ENCODE peak calls at places on chromosome X, in six cellular contexts. T is GM13977, B is cardiac fibroblast, W is breast epithelium, A is body of pancreas, D is fibroblast of pulmonary artery. I is an unnamed sample.

GRCh38 chrX:14946721-14947120 is 73.5 kb downstream of the MOSPD2 start:
- DNase-seq in T (no peak), B (no peak), W (no peak), A (no peak), D (no peak), I (no peak)

GRCh38 chrX:133493366-133493765 is 78.1 kb upstream of the GPC4 start:
- DNase-seq in T (no peak), B (no peak), W (no peak), A (no peak), D (no peak), I (no peak)

GRCh38 chrX:1472975-1473374 is 20.3 kb upstream of the ASMTL start:
- DNase-seq in T (no peak), B (no peak), W (no peak), A (no peak), D (no peak), I (no peak)

GRCh38 chrX:154526901-154527675 is 11.1 kb upstream of the FAM3A start:
- DNase-seq in T (peak), B (peak), W (peak), A (peak), D (peak), I (peak)

GRCh38 chrX:17617794-17618193 is 119.5 kb upstream of the SCML1 start:
- DNase-seq in T (no peak), B (no peak), W (no peak), A (no peak), D (no peak), I (peak)

GRCh38 chrX:25015486-25016360 is at the start of gene ARX:
- DNase-seq in T (peak), B (peak), W (no peak), A (peak), D (peak), I (peak)

GRCh38 chrX:151896734-151897474 is 15.8 kb upstream of the MAGEA4 start:
- DNase-seq in T (no peak), B (peak), W (no peak), A (no peak), D (peak), I (peak)

GRCh38 chrX:71198066-71198465 is 25.0 kb upstream of the GJB1 start:
- DNase-seq in T (peak), B (no peak), W (no peak), A (no peak), D (no peak), I (no peak)

GRCh38 chrX:17412692-17413091 is 37.7 kb downstream of the NHS start:
- DNase-seq in T (no peak), B (peak), W (no peak), A (no peak), D (peak), I (peak)

GRCh38 chrX:19625612-19626011 is 110.3 kb upstream of the MAP3K15 start:
- DNase-seq in T (no peak), B (no peak), W (no peak), A (no peak), D (no peak), I (peak)

GRCh38 chrX:10360121-10360520 is 203.3 kb downstream of the CLCN4 start:
- DNase-seq in T (no peak), B (peak), W (no peak), A (no peak), D (no peak), I (peak)

GRCh38 chrX:93422693-93423092 is 250.7 kb downstream of the NAP1L3 start:
- DNase-seq in T (peak), B (peak), W (no peak), A (peak), D (peak), I (no peak)

GRCh38 chrX:107716045-107716684 is 59.4 kb downstream of the TSC22D3 start:
- DNase-seq in T (peak), B (peak), W (no peak), A (no peak), D (peak), I (peak)

GRCh38 chrX:83510466-83511181 is 2.5 kb downstream of the POU3F4 start:
- DNase-seq in T (no peak), B (no peak), W (no peak), A (no peak), D (no peak), I (no peak)

GRCh38 chrX:24146283-24146865 is 3.2 kb upstream of the ZFX start:
- DNase-seq in T (peak), B (no peak), W (no peak), A (no peak), D (no peak), I (no peak)

GRCh38 chrX:132568291-132568690 is 79.5 kb upstream of the MBNL3 start:
- DNase-seq in T (no peak), B (no peak), W (no peak), A (no peak), D (no peak), I (no peak)

GRCh38 chrX:42944381-42944998 is 166.5 kb upstream of the PPP1R2C start:
- DNase-seq in T (no peak), B (no peak), W (no peak), A (no peak), D (no peak), I (no peak)
- TF ChIP-seq CTCF in T (no peak), B (no peak), W (no peak), A (no peak), D (no peak), I (no peak)

DNA sequence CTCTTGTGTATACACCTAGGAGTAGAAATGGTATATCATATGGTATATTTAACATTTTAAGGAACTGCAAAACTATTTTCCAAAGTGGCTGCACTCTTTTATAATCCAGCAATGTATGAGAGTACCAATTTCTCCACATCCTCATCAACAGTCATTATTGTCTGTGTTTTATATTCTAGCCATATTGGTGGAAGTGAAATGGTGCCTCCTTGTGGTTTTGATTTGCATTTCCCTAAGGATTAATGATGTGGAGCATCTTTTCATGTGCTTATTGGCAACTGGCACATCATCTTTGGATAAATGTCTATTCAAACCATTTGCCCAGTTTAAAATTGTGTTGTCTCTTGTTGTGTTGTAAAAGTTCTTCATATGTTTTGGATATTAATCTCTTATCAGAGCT is 9.6 kb downstream of the BMP15 start:
- DNase-seq in T (no peak), B (peak), W (no peak), A (no peak), D (peak), I (peak)
- TF ChIP-seq CTCF in T (no peak), B (peak), W (no peak), A (no peak), D (peak), I (peak)

GRCh38 chrX:7074135-7074907 is 73.2 kb upstream of the STS start:
- DNase-seq in T (no peak), B (no peak), W (no peak), A (peak), D (no peak), I (no peak)
- TF ChIP-seq CTCF in T (no peak), B (no peak), W (no peak), A (no peak), D (no peak), I (no peak)

GRCh38 chrX:47500541-47500940 is 17.5 kb upstream of the ZNF41 start:
- DNase-seq in T (no peak), B (no peak), W (no peak), A (no peak), D (no peak), I (no peak)

GRCh38 chrX:47501226-47502071 is 18.4 kb upstream of the ZNF41 start:
- DNase-seq in T (no peak), B (peak), W (no peak), A (no peak), D (peak), I (peak)

GRCh38 chrX:47498411-47498810 is 15.4 kb upstream of the ZNF41 start:
- DNase-seq in T (no peak), B (no peak), W (no peak), A (no peak), D (no peak), I (no peak)

GRCh38 chrX:47499291-47499690 is 16.3 kb upstream of the ZNF41 start:
- DNase-seq in T (no peak), B (no peak), W (no peak), A (no peak), D (no peak), I (no peak)

GRCh38 chrX:47497274-47497673 is 14.3 kb upstream of the ZNF41 start:
- DNase-seq in T (no peak), B (peak), W (no peak), A (no peak), D (peak), I (no peak)
- TF ChIP-seq CTCF in T (peak), B (peak), W (no peak), A (no peak), D (peak), I (peak)

GRCh38 chrX:144335402-144335801 is 451.5 kb downstream of the UBE2NL start:
- DNase-seq in T (no peak), B (no peak), W (no peak), A (no peak), D (no peak), I (no peak)

GRCh38 chrX:144333429-144333828 is 449.6 kb downstream of the UBE2NL start:
- DNase-seq in T (no peak), B (no peak), W (no peak), A (no peak), D (no peak), I (no peak)

DNA sequence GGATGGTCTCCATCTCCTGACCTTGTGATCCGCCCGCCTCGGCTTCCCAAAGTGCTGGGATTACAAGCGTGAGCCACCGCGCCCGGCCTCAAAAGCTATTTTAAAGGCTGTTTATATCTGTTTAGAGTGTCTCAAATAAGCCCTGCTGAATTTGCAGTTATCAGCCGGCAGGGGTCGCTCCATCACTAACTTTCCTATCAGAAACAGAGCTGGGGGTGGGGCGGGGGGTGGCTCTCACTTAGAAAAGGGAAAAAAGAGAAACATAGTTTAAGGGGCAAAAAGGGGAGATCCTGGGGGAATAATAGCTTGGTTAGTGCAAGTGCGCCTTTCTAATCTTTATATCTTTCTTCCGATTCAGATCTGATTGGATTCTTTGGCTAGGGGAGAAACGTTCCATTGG is 450.7 kb downstream of the UBE2NL start:
- DNase-seq in T (no peak), B (no peak), W (no peak), A (no peak), D (no peak), I (no peak)
- TF ChIP-seq CTCF in T (peak), B (no peak), W (no peak), A (no peak), D (no peak), I (no peak)

DNA sequence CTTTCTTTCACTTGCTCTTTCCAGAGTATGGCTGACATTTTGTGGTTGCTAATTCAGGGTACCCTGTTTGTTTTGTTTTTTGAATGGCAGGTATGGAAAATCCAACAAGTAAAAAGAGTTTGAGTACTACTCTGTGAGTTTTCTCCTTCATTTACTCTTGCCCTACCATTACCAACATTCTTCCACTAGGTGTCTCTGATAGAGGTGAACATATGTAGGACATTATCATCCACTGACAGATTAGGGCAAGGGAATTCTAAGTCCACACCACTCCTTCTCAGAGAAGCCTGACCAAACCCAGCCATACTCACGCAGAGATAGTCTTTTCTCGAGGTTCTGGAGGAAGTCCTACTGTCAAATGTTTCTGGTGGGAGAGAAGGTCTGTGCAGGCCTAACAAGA is 36.7 kb upstream of the HDAC8 start:
- DNase-seq in T (no peak), B (peak), W (no peak), A (no peak), D (peak), I (no peak)
- TF ChIP-seq CTCF in T (peak), B (peak), W (no peak), A (no peak), D (peak), I (no peak)

DNA sequence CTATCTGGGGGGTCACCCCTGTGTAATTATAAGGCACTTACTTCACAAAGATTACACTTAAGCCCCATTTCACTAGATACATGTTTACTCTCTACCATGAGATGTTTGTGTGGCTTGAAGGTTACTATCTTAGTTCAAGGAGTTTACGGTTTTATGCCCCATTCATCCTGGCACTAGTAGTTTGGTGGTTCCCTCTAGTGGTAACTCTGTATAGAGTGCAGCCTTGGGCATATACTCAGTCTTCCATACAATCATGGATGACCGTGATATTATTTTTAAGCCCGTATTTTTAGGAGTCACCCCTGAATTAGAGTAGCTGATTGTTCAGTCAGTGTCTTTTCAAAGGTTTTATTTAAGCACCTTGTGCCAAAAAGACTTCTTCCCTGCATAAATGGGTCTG is 109.9 kb upstream of the FAM47C start:
- DNase-seq in T (peak), B (peak), W (no peak), A (no peak), D (peak), I (no peak)
- TF ChIP-seq CTCF in T (peak), B (peak), W (no peak), A (peak), D (peak), I (peak)

GRCh38 chrX:69428216-69428615 is 75.9 kb upstream of the NALF2 start:
- DNase-seq in T (no peak), B (no peak), W (no peak), A (no peak), D (no peak), I (no peak)

GRCh38 chrX:69424910-69425309 is 79.2 kb upstream of the NALF2 start:
- DNase-seq in T (no peak), B (no peak), W (no peak), A (no peak), D (no peak), I (no peak)

GRCh38 chrX:69429339-69430014 is 74.6 kb upstream of the NALF2 start:
- DNase-seq in T (no peak), B (no peak), W (no peak), A (no peak), D (no peak), I (no peak)

GRCh38 chrX:69424161-69424560 is 80.0 kb upstream of the NALF2 start:
- DNase-seq in T (no peak), B (peak), W (no peak), A (no peak), D (peak), I (no peak)
- TF ChIP-seq CTCF in T (peak), B (peak), W (no peak), A (no peak), D (peak), I (peak)

DNA sequence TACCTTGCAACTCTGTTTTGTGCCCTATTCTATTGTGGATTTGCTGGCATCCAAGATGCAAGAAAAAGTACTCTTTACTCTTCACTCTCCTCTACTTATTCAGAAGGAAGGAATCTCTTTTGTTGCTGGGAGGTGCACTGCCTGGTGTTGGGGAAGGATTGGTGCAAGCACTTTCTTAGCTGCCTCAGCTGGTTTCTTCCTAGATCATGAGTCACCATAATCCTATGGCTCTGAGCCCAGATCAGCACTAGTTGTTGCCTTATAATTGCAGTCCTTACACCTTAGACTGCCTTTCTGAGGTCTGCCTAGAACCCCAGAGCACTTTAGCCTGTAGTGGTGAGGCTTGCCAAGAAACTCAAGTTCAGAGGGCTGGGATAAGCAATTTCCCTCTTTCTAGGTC is 37.0 kb upstream of the CT83 start:
- DNase-seq in T (no peak), B (peak), W (no peak), A (no peak), D (peak), I (no peak)
- TF ChIP-seq CTCF in T (no peak), B (no peak), W (no peak), A (no peak), D (no peak), I (no peak)

I was measured in astrocyte.